ENCODE peak calls at places on chromosomes 5 and 9, in four cellular contexts. C, L, H and D are unnamed samples.

GRCh38 chr5:12865529-12865928 is 961.3 kb upstream of the CTNND2 start:
- DNase-seq in C (no peak), L (no peak), H (no peak), D (no peak)

GRCh38 chr5:156481741-156482140 is 154.8 kb downstream of the SGCD start:
- DNase-seq in C (no peak), H (no peak), L (no peak), D (no peak)

GRCh38 chr5:92836861-92837755 is 743.9 kb downstream of the NR2F1-AS1 start:
- DNase-seq in C (no peak), H (no peak), L (no peak), D (no peak)

GRCh38 chr5:89208392-89208791 is 325.4 kb upstream of the MEF2C start:
- DNase-seq in L (no peak), H (no peak), C (no peak), D (no peak)

GRCh38 chr9:76725885-76726284 is 38.4 kb upstream of the PCA3 start:
- DNase-seq in C (no peak), L (no peak), H (no peak), D (no peak)

GRCh38 chr9:115766495-115766894 is 387.1 kb upstream of the PAPPA start:
- DNase-seq in L (no peak), H (no peak), C (no peak), D (no peak)

GRCh38 chr9:131012023-131012334 is 3.0 kb downstream of the LAMC3 start:
- DNase-seq in L (no peak), H (no peak), C (no peak), D (no peak)

GRCh38 chr9:33817327-33818166 is 587 bp downstream of the UBE2R2 start:
- DNase-seq in L (peak), H (peak), C (peak), D (peak)

GRCh38 chr5:111859031-111859430 is 102.0 kb upstream of the NREP start:
- DNase-seq in L (no peak), C (no peak), H (no peak), D (no peak)

GRCh38 chr5:40915341-40915926 is 6.1 kb downstream of the C7 start:
- DNase-seq in C (no peak), H (no peak), L (no peak), D (no peak)

GRCh38 chr5:4879693-4880303 is 260.3 kb upstream of the ADAMTS16 start:
- DNase-seq in L (peak), C (peak), H (no peak), D (peak)

GRCh38 chr9:126448136-126448535 is 121.5 kb downstream of the MVB12B start:
- DNase-seq in L (no peak), H (peak), C (no peak), D (no peak)